ENCODE peak calls at places on chromosome 21, in eight cellular contexts. I is cardiac fibroblast, L is fibroblast of mammary gland, K is IMR-90, A is lower lobe of right lung, T is kidney, J is endodermal cell, O is brain microvascular endothelial cell. M is an unnamed sample.

GRCh38 chr21:39852021-39852721 is 15.1 kb upstream of the PCP4 start:
- DNase-seq in I (no peak), L (no peak), A (no peak), O (no peak), T (no peak), J (peak), K (no peak), M (no peak)

GRCh38 chr21:15679630-15680029 is 50.2 kb upstream of the USP25 start:
- DNase-seq in J (no peak), L (no peak), A (no peak), O (no peak), T (no peak), K (no peak), I (no peak), M (no peak)

GRCh38 chr21:41768371-41769042 is 1.7 kb upstream of the RIPK4 start:
- DNase-seq in O (peak), K (peak), T (peak), L (peak), I (peak), A (peak), J (peak), M (peak)

GRCh38 chr21:20265704-20266368 is 732.4 kb upstream of the NCAM2 start:
- DNase-seq in A (no peak), J (no peak), L (no peak), K (no peak), I (no peak), O (no peak), T (no peak), M (no peak)

GRCh38 chr21:40120944-40121575 is 253.8 kb downstream of the PCP4 start:
- DNase-seq in O (no peak), J (no peak), L (peak), T (no peak), A (no peak), I (peak), K (peak), M (no peak)

GRCh38 chr21:20882462-20883415 is 115.5 kb upstream of the NCAM2 start:
- DNase-seq in T (no peak), O (peak), I (peak), K (peak), L (peak), A (no peak), J (peak), M (peak)

GRCh38 chr21:34774750-34775149 is 106.0 kb downstream of the CLIC6 start:
- DNase-seq in A (no peak), K (no peak), J (no peak), T (no peak), O (no peak), I (no peak), L (no peak), M (no peak)

GRCh38 chr21:17446737-17447136 is 66.1 kb upstream of the CXADR start:
- DNase-seq in A (no peak), I (no peak), J (no peak), O (no peak), T (no peak), L (no peak), K (no peak), M (no peak)

GRCh38 chr21:37139902-37140301 is 66.8 kb downstream of the TTC3 start:
- DNase-seq in I (peak), K (peak), L (no peak), T (no peak), J (peak), O (peak), A (no peak), M (no peak)

GRCh38 chr21:43196789-43197188 is 28.0 kb downstream of the CRYAA start:
- DNase-seq in T (peak), A (no peak), O (no peak), K (no peak), L (peak), I (peak), J (peak), M (no peak)

GRCh38 chr21:15301014-15301413 is 236.2 kb upstream of the NRIP1 start:
- DNase-seq in J (no peak), A (no peak), O (no peak), L (peak), T (no peak), K (no peak), I (peak), M (no peak)

GRCh38 chr21:25901580-25901979 is 166.8 kb downstream of the GABPA start:
- DNase-seq in L (peak), A (no peak), T (no peak), J (no peak), K (peak), O (no peak), I (peak), M (peak)

GRCh38 chr21:41066086-41066938 is 101.6 kb upstream of the BACE2 start:
- DNase-seq in K (no peak), J (no peak), A (no peak), O (no peak), L (no peak), I (no peak), T (no peak), M (no peak)

GRCh38 chr21:21682172-21682571 is 684.0 kb downstream of the NCAM2 start:
- DNase-seq in K (peak), L (peak), I (peak), T (no peak), O (peak), A (no peak), J (no peak), M (peak)

GRCh38 chr21:46021398-46021797 is 39.8 kb downstream of the COL6A1 start:
- DNase-seq in J (no peak), A (no peak), I (no peak), L (no peak), O (no peak), T (no peak), K (no peak), M (peak)

GRCh38 chr21:25501996-25502665 is 105.2 kb downstream of the MRPL39 start:
- DNase-seq in T (no peak), J (no peak), I (no peak), K (no peak), O (no peak), L (peak), A (no peak), M (no peak)

GRCh38 chr21:42040411-42041180 is 30.4 kb upstream of the ZBTB21 start:
- DNase-seq in J (no peak), K (peak), A (peak), I (peak), L (peak), O (peak), T (peak), M (peak)

GRCh38 chr21:46603228-46603627 is 1.7 kb downstream of the S100B start:
- DNase-seq in T (no peak), I (no peak), J (peak), O (no peak), L (no peak), K (no peak), A (no peak), M (peak)

GRCh38 chr21:42384999-42385398 is 10.9 kb downstream of the TMPRSS3 start:
- DNase-seq in L (no peak), T (peak), K (no peak), O (no peak), I (no peak), A (no peak), J (no peak), M (no peak)

GRCh38 chr21:37421306-37421705 is 54.7 kb downstream of the DYRK1A start:
- DNase-seq in T (no peak), K (no peak), O (no peak), I (no peak), L (no peak), J (no peak), A (no peak), M (no peak)

GRCh38 chr21:36245649-36246048 is 74.3 kb upstream of the MORC3 start:
- DNase-seq in K (no peak), A (no peak), J (peak), O (no peak), L (no peak), T (no peak), I (no peak), M (no peak)

GRCh38 chr21:17416139-17416538 is 96.7 kb upstream of the CXADR start:
- DNase-seq in A (no peak), L (peak), J (no peak), O (peak), T (no peak), I (peak), K (peak), M (no peak)

GRCh38 chr21:20789696-20790095 is 208.5 kb upstream of the NCAM2 start:
- DNase-seq in L (peak), J (no peak), A (no peak), T (no peak), I (peak), O (no peak), K (no peak), M (peak)

GRCh38 chr21:33734818-33735217 is 92.5 kb downstream of the ITSN1 start:
- DNase-seq in L (no peak), O (no peak), I (no peak), A (no peak), J (no peak), T (no peak), K (no peak), M (no peak)
- H3K4me3 ChIP-seq in L (no peak), O (no peak), I (no peak), A (no peak), J (no peak), T (no peak), K (no peak), M (no peak)

DNA sequence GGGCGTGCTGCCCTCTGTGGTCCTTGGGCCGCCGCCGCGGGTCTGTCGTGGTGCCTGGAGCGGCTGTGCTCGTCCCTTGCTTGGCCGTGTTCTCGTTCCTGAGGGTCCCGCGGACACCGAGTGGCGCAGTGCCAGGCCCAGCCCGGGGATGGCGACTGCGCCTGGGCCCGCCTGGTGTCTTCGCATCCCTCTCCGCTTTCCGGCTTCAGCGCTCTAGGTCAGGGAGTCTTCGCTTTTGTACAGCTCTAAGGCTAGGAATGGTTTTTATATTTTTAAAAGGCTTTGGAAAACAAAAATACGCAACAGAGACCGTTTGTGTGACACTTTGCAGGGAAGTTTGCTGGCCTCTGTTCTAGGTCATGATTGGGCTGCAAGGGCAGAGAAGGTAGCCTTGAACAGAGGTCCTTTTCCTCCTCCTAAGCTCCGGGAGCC is 657 bp downstream of the SOD1 start:
- DNase-seq in A (no peak), I (peak), T (peak), O (no peak), K (no peak), J (peak), L (no peak), M (peak)
- TF ChIP-seq CTCF in A (no peak), I (no peak), T (no peak), O (no peak), K (no peak), J (no peak), L (no peak), M (no peak)

DNA sequence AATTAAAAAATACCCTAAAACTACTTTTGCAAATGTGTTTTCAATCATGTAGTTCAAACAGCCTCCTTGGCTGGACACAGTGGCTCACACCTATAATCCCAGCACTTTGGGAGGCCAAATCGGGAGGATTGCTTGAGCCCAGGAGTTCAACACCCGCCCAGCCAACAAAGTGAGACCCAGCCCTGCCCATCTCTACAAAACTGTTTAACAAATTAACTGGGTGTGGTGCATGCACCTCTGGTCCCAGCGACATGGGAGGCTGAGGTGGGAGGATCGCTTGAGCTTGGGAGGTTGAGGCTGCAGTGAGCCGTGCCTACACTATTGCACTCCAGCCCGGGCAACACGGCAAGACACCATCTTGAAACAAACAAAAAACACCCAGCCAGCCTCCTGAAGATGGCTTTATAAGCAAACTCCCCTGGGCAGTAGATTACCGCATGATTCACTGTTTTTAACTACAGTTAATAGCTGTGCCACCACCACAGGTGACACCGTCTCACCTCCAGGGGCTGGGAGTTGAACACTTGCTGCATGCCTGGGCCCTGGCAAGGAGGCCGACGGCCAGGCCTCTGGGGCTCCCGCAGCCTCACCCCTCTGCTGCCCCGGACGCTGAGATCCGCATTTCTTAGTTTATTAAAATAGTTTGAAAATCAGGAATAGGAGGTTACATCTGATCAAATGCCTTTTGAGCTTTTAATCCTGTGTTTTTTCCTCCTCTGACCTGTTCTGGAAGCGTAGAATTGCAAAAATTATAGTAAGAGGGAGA is 16.2 kb downstream of the PTTG1IP start:
- DNase-seq in K (no peak), I (no peak), O (no peak), A (no peak), T (peak), L (no peak), J (no peak), M (no peak)
- H3K4me3 ChIP-seq in K (no peak), I (no peak), O (no peak), A (no peak), T (no peak), L (no peak), J (no peak), M (no peak)

DNA sequence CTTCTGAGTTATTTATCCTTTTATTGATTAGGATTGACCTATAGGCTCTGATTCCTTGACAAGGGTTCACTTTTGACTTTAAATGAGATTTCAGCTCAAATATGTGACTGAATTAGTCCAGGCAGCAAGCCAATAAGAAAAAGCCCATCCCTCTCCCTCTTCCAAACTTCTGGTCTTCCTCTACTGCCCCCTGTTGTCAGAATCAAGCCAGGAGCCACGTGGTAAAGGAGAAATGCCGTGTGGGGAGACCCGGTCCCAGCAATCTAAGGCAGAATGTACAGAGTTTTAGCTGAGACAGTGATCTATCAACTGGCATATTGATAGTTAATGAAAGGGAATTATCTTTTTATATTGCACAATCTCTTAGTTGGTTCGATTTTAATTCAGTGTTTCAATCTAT is 5.2 kb downstream of the ADAMTS5 start:
- DNase-seq in A (no peak), J (peak), O (no peak), T (no peak), I (no peak), K (no peak), L (peak), M (no peak)
- TF ChIP-seq CTCF in A (peak), J (peak), O (peak), T (no peak), I (peak), K (peak), L (peak), M (no peak)

DNA sequence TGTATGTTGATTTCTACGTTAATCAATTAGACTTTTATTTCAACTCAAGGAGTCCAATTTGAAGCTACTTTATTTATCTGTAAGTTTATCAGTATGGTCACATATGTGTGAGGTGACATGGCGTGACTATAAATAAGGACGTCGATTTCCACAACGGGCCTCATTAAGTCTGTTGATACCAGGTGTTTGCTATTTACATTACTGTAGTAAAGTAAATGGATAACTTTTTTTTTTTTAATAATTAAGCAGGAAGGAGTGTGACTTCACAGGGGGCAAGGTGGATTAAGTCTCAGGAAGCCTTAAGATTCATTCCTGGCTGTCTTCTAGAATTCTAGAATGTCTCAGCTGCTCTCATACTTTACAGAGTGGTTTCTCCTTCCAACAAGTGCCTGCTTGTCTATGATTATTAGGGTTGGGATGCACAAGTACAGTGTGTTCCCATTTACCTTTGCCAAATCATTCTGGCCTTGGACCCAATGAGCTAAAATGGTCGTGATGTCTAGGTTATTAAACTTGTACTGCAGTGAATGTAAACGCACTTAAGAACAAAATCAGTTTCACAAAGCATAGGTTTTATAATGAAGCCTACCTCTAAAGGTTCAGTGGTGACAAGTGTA is 15.5 kb downstream of the MAP3K7CL start:
- DNase-seq in I (no peak), J (no peak), K (no peak), T (no peak), L (peak), A (no peak), O (no peak), M (no peak)
- H3K4me3 ChIP-seq in I (no peak), J (no peak), K (no peak), T (no peak), L (no peak), A (no peak), O (no peak), M (no peak)